ENCODE peak calls at places on chromosomes 16 and 17, in four cellular contexts. One of them, this sample, is unnamed.

GRCh38 chr16:2532494-2533141 is 1.4 kb upstream of the CEMP1 start:
- DNase-seq in hepatocyte: peak; percentile 91
- DNase-seq in mesothelial cell of epicardium: no peak
- DNase-seq in H1: peak; percentile 86
- DNase-seq in this sample: no peak

GRCh38 chr17:22233382-22233781 is 541.1 kb downstream of the KCNJ18 start:
- DNase-seq in H1: no peak
- DNase-seq in mesothelial cell of epicardium: no peak
- DNase-seq in hepatocyte: no peak
- DNase-seq in this sample: no peak

GRCh38 chr17:74431568-74432483 is at the start of gene GPRC5C:
- DNase-seq in hepatocyte: peak; percentile 95
- DNase-seq in H1: peak; percentile 82
- DNase-seq in mesothelial cell of epicardium: no peak
- DNase-seq in this sample: peak; percentile 82

GRCh38 chr16:4213721-4214120 is 28.2 kb downstream of the SRL start:
- DNase-seq in H1: no peak
- DNase-seq in mesothelial cell of epicardium: no peak
- DNase-seq in hepatocyte: peak; percentile 31
- DNase-seq in this sample: no peak

GRCh38 chr16:66858740-66859396 is 14.7 kb downstream of the CA7 start:
- DNase-seq in hepatocyte: no peak
- DNase-seq in mesothelial cell of epicardium: no peak
- DNase-seq in H1: no peak
- DNase-seq in this sample: no peak

GRCh38 chr17:9255838-9256237 is 234.5 kb downstream of the NTN1 start:
- DNase-seq in mesothelial cell of epicardium: no peak
- DNase-seq in hepatocyte: no peak
- DNase-seq in H1: no peak
- DNase-seq in this sample: no peak

GRCh38 chr16:85641776-85642176 is 28.7 kb downstream of the GSE1 start:
- DNase-seq in H1: no peak
- DNase-seq in hepatocyte: no peak
- DNase-seq in mesothelial cell of epicardium: no peak
- DNase-seq in this sample: no peak

GRCh38 chr17:77869665-77870132 is 88.8 kb upstream of the TNRC6C start:
- DNase-seq in mesothelial cell of epicardium: no peak
- DNase-seq in H1: no peak
- DNase-seq in hepatocyte: no peak
- DNase-seq in this sample: peak; percentile 78

GRCh38 chr17:48113201-48113676 is 5.7 kb downstream of the SNX11 start:
- DNase-seq in mesothelial cell of epicardium: no peak
- DNase-seq in hepatocyte: no peak
- DNase-seq in H1: no peak
- DNase-seq in this sample: peak; percentile 58

GRCh38 chr16:4358831-4359561 is 7.9 kb upstream of the PAM16 start:
- DNase-seq in hepatocyte: peak; percentile 78
- DNase-seq in mesothelial cell of epicardium: peak; percentile 59
- DNase-seq in H1: peak; percentile 99
- DNase-seq in this sample: peak; percentile 78

GRCh38 chr17:44610871-44611270 is 45.4 kb upstream of the MEIOC start:
- DNase-seq in hepatocyte: no peak
- DNase-seq in H1: no peak
- DNase-seq in mesothelial cell of epicardium: no peak
- DNase-seq in this sample: no peak

GRCh38 chr17:2395258-2396170 is 5.3 kb downstream of the MNT start:
- DNase-seq in H1: no peak
- DNase-seq in mesothelial cell of epicardium: no peak
- DNase-seq in hepatocyte: peak; percentile 78
- DNase-seq in this sample: no peak

GRCh38 chr17:41428591-41429326 is 4.4 kb upstream of the KRT37 start:
- DNase-seq in H1: no peak
- DNase-seq in hepatocyte: no peak
- DNase-seq in mesothelial cell of epicardium: no peak
- DNase-seq in this sample: no peak

GRCh38 chr16:78932395-78932794 is 668.1 kb downstream of the MAF start:
- DNase-seq in H1: no peak
- DNase-seq in hepatocyte: no peak
- DNase-seq in mesothelial cell of epicardium: no peak
- DNase-seq in this sample: no peak

GRCh38 chr17:77353684-77354419 is 213.1 kb downstream of the SEC14L1 start:
- DNase-seq in hepatocyte: no peak
- DNase-seq in mesothelial cell of epicardium: no peak
- DNase-seq in H1: no peak
- DNase-seq in this sample: peak; percentile 8

GRCh38 chr16:57801856-57802634 is at the start of gene KIFC3:
- DNase-seq in mesothelial cell of epicardium: peak; percentile 77
- DNase-seq in hepatocyte: peak; percentile 93
- DNase-seq in H1: peak; percentile 73
- DNase-seq in this sample: peak; percentile 69

GRCh38 chr17:58376472-58376921 is 24.5 kb upstream of the SUPT4H1 start:
- DNase-seq in H1: peak; percentile 41
- DNase-seq in mesothelial cell of epicardium: no peak
- DNase-seq in hepatocyte: no peak
- DNase-seq in this sample: no peak

GRCh38 chr17:79080349-79080748 is 5.7 kb downstream of the ENGASE start:
- DNase-seq in hepatocyte: no peak
- DNase-seq in mesothelial cell of epicardium: no peak
- DNase-seq in H1: no peak
- DNase-seq in this sample: no peak

GRCh38 chr17:3026856-3027751 is 36.3 kb downstream of the OR1D5 start:
- DNase-seq in hepatocyte: no peak
- DNase-seq in H1: no peak
- DNase-seq in mesothelial cell of epicardium: no peak
- DNase-seq in this sample: no peak

GRCh38 chr17:80519091-80519781 is 25.4 kb upstream of the RPTOR start:
- DNase-seq in mesothelial cell of epicardium: no peak
- DNase-seq in hepatocyte: no peak
- DNase-seq in H1: no peak
- DNase-seq in this sample: no peak

GRCh38 chr17:81712468-81713003 is 452 bp downstream of the SLC25A10 start:
- DNase-seq in hepatocyte: peak; percentile 81
- DNase-seq in mesothelial cell of epicardium: no peak
- DNase-seq in H1: no peak
- DNase-seq in this sample: peak; percentile 59

GRCh38 chr16:4410335-4411075 is 5.9 kb downstream of the CORO7 start:
- DNase-seq in mesothelial cell of epicardium: no peak
- DNase-seq in hepatocyte: peak; percentile 72
- DNase-seq in H1: no peak
- DNase-seq in this sample: no peak

GRCh38 chr17:80195671-80196529 is 24.2 kb downstream of the SGSH start:
- DNase-seq in mesothelial cell of epicardium: no peak
- DNase-seq in H1: peak; percentile 90
- DNase-seq in hepatocyte: no peak
- DNase-seq in this sample: peak; percentile 64

GRCh38 chr17:2071421-2072281 is 16.7 kb downstream of the HIC1 start:
- DNase-seq in mesothelial cell of epicardium: no peak
- DNase-seq in H1: no peak
- DNase-seq in hepatocyte: no peak
- DNase-seq in this sample: no peak

GRCh38 chr17:74604200-74604599 is 12.1 kb upstream of the CD300LD start:
- DNase-seq in H1: no peak
- DNase-seq in mesothelial cell of epicardium: no peak
- DNase-seq in hepatocyte: no peak
- DNase-seq in this sample: no peak

GRCh38 chr17:43909537-43910231 is 2.3 kb upstream of the MPP2 start:
- DNase-seq in mesothelial cell of epicardium: no peak
- DNase-seq in hepatocyte: no peak
- DNase-seq in H1: no peak
- DNase-seq in this sample: no peak

GRCh38 chr17:371583-371982 is 19.0 kb upstream of the RPH3AL start:
- DNase-seq in H1: no peak
- DNase-seq in mesothelial cell of epicardium: no peak
- DNase-seq in hepatocyte: no peak
- DNase-seq in this sample: no peak

GRCh38 chr17:57096472-57097198 is 11.6 kb downstream of the AKAP1 start:
- DNase-seq in hepatocyte: no peak
- DNase-seq in mesothelial cell of epicardium: no peak
- DNase-seq in H1: no peak
- DNase-seq in this sample: no peak

GRCh38 chr17:40303706-40304450 is 5.1 kb upstream of the RARA start:
- DNase-seq in mesothelial cell of epicardium: no peak
- DNase-seq in hepatocyte: peak; percentile 74
- DNase-seq in H1: no peak
- DNase-seq in this sample: no peak

GRCh38 chr16:75477680-75478473 is 13.4 kb upstream of the TMEM170A start:
- DNase-seq in hepatocyte: no peak
- DNase-seq in H1: no peak
- DNase-seq in mesothelial cell of epicardium: no peak
- DNase-seq in this sample: no peak

GRCh38 chr17:49325980-49326379 is 36.1 kb downstream of the ZNF652 start:
- DNase-seq in hepatocyte: no peak
- DNase-seq in mesothelial cell of epicardium: no peak
- DNase-seq in H1: no peak
- DNase-seq in this sample: no peak

DNA sequence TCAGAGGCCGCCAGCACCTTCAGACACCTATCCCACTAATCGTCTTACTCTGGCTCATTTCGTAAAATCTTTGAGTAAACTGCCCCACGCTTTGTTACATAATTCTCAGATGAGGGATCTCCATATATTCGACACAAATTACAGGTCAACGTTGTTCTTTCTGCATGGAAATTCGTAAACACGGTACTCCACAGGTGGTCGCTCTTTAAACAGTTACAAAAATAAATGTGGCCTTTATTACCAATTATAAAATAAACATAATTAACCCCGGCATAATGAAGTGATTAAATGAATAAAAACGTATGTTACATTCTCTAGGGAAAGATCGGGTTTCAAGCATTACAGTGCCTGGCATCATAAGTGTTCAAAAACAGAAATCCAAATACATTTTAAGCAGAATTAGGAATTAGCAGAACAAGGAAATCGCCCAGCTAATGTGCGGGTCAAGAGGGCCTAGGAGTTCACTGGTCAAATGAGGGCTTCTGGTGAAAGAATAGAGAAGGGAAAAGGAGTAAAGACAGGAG is 943 bp upstream of the PIP4K2B start:
- DNase-seq in H1: no peak
- DNase-seq in mesothelial cell of epicardium: no peak
- DNase-seq in hepatocyte: no peak
- DNase-seq in this sample: no peak
- TF ChIP-seq CTCF in H1: no peak
- TF ChIP-seq CTCF in mesothelial cell of epicardium: no peak
- TF ChIP-seq CTCF in hepatocyte: no peak
- TF ChIP-seq CTCF in this sample: no peak

DNA sequence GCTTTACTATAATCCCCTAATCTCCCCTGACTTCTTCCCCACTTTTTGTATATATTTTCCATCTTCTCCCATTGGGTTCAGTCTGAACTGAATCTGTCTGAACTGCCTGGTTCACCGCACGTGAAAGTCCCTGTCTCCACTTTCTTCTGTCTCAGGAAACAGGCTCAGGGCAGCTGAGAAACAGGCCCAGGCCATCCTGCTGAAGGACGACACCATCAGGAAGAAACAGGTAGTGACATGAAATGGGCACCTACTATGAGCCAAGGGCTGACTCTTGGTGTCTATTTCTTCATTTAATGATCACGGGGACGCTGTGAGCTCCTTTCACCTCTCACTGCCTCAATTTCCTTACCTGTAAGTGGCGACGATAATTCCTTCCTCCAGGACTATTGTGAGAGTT is 90.5 kb upstream of the HSBP1 start:
- DNase-seq in mesothelial cell of epicardium: no peak
- DNase-seq in hepatocyte: no peak
- DNase-seq in H1: peak; percentile 59
- DNase-seq in this sample: no peak
- TF ChIP-seq CTCF in mesothelial cell of epicardium: no peak
- TF ChIP-seq CTCF in hepatocyte: no peak
- TF ChIP-seq CTCF in H1: peak; percentile 57
- TF ChIP-seq CTCF in this sample: no peak

GRCh38 chr17:72587773-72588511 is 467.1 kb downstream of the SOX9 start:
- DNase-seq in H1: no peak
- DNase-seq in mesothelial cell of epicardium: no peak
- DNase-seq in hepatocyte: peak; percentile 59
- DNase-seq in this sample: no peak
- TF ChIP-seq CTCF in H1: no peak
- TF ChIP-seq CTCF in mesothelial cell of epicardium: no peak
- TF ChIP-seq CTCF in hepatocyte: no peak
- TF ChIP-seq CTCF in this sample: peak; percentile 4

DNA sequence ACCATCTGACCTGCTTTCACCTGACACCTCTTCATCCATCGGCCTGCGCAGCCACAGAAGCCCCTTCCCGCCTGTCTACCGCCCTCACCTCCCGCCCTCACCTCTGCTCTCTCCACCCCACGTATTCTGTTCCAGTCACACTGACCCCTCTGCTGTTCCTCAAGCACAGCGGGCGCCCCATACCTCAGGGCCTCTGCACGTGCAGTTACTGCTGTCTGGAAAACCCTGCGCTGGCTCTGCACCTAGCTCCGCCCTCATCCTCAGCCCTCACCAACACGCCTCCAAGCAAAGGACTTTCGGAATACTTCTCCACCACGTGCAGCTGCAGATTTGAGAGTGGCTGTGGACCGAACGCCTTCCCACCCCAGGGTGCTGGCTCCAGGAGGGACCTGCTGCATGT is 24.6 kb upstream of the PABPN1L start:
- DNase-seq in H1: no peak
- DNase-seq in hepatocyte: no peak
- DNase-seq in mesothelial cell of epicardium: no peak
- DNase-seq in this sample: no peak
- TF ChIP-seq CTCF in H1: no peak
- TF ChIP-seq CTCF in hepatocyte: no peak
- TF ChIP-seq CTCF in mesothelial cell of epicardium: no peak
- TF ChIP-seq CTCF in this sample: no peak

GRCh38 chr17:4358154-4358553 is 8.3 kb downstream of the UBE2G1 start:
- DNase-seq in mesothelial cell of epicardium: no peak
- DNase-seq in H1: no peak
- DNase-seq in hepatocyte: no peak
- DNase-seq in this sample: no peak

GRCh38 chr17:4364622-4365041 is 1.8 kb downstream of the UBE2G1 start:
- DNase-seq in H1: no peak
- DNase-seq in hepatocyte: no peak
- DNase-seq in mesothelial cell of epicardium: no peak
- DNase-seq in this sample: no peak

GRCh38 chr17:4365103-4365627 is 1.3 kb downstream of the UBE2G1 start:
- DNase-seq in mesothelial cell of epicardium: peak; percentile 75
- DNase-seq in hepatocyte: peak; percentile 94
- DNase-seq in H1: peak; percentile 86
- DNase-seq in this sample: peak; percentile 89

GRCh38 chr17:4365628-4366311 is 705 bp downstream of the UBE2G1 start:
- DNase-seq in hepatocyte: peak; percentile 77
- DNase-seq in mesothelial cell of epicardium: peak; percentile 41
- DNase-seq in H1: peak; percentile 78
- DNase-seq in this sample: no peak

GRCh38 chr17:4362141-4362540 is 4.3 kb downstream of the UBE2G1 start:
- DNase-seq in hepatocyte: no peak
- DNase-seq in H1: no peak
- DNase-seq in mesothelial cell of epicardium: no peak
- DNase-seq in this sample: no peak
- TF ChIP-seq CTCF in hepatocyte: peak; percentile 27
- TF ChIP-seq CTCF in H1: no peak
- TF ChIP-seq CTCF in mesothelial cell of epicardium: no peak
- TF ChIP-seq CTCF in this sample: peak; percentile 15

GRCh38 chr17:13518271-13519000 is 83.3 kb downstream of the HS3ST3A1 start:
- DNase-seq in hepatocyte: no peak
- DNase-seq in H1: no peak
- DNase-seq in mesothelial cell of epicardium: no peak
- DNase-seq in this sample: no peak
- TF ChIP-seq CTCF in hepatocyte: no peak
- TF ChIP-seq CTCF in H1: no peak
- TF ChIP-seq CTCF in mesothelial cell of epicardium: no peak
- TF ChIP-seq CTCF in this sample: no peak